ENCODE peak calls at places on chromosome 11, in six cellular contexts. One of them, this sample, is unnamed. For H3K9me3 and H3K4me1, the result is how much of the 10 kb centered on the place peaks cover.

GRCh38 chr11:132605794-132606570 is 926.3 kb downstream of the OPCML start:
- DNase-seq in H1: no peak
- DNase-seq in heart left ventricle: no peak
- DNase-seq in right cardiac atrium: no peak
- DNase-seq in lower lobe of right lung: no peak
- DNase-seq in endodermal cell: no peak
- DNase-seq in this sample: no peak

GRCh38 chr11:10930961-10931760 is 73.3 kb upstream of the ZBED5 start:
- DNase-seq in lower lobe of right lung: peak
- DNase-seq in H1: peak
- DNase-seq in endodermal cell: peak
- DNase-seq in heart left ventricle: peak
- DNase-seq in right cardiac atrium: peak
- DNase-seq in this sample: peak

GRCh38 chr11:127627629-127628462 is 627.3 kb upstream of the KIRREL3 start:
- DNase-seq in right cardiac atrium: no peak
- DNase-seq in heart left ventricle: no peak
- DNase-seq in lower lobe of right lung: no peak
- DNase-seq in H1: no peak
- DNase-seq in endodermal cell: no peak
- DNase-seq in this sample: no peak

GRCh38 chr11:115153135-115153534 is 351.1 kb downstream of the CADM1 start:
- DNase-seq in lower lobe of right lung: no peak
- DNase-seq in right cardiac atrium: no peak
- DNase-seq in heart left ventricle: no peak
- DNase-seq in H1: no peak
- DNase-seq in endodermal cell: no peak
- DNase-seq in this sample: no peak

GRCh38 chr11:18692941-18693760 is 5.4 kb upstream of the TMEM86A start:
- DNase-seq in endodermal cell: no peak
- DNase-seq in H1: no peak
- DNase-seq in right cardiac atrium: no peak
- DNase-seq in lower lobe of right lung: no peak
- DNase-seq in heart left ventricle: no peak
- DNase-seq in this sample: no peak

GRCh38 chr11:46298699-46299424 is 21.4 kb downstream of the CREB3L1 start:
- DNase-seq in H1: no peak
- DNase-seq in heart left ventricle: no peak
- DNase-seq in right cardiac atrium: no peak
- DNase-seq in lower lobe of right lung: no peak
- DNase-seq in endodermal cell: no peak
- DNase-seq in this sample: peak

GRCh38 chr11:66035653-66036333 is 9.5 kb upstream of the CATSPER1 start:
- DNase-seq in H1: no peak
- DNase-seq in right cardiac atrium: no peak
- DNase-seq in lower lobe of right lung: no peak
- DNase-seq in heart left ventricle: no peak
- DNase-seq in endodermal cell: no peak
- DNase-seq in this sample: no peak

GRCh38 chr11:82757660-82758301 is 24.1 kb upstream of the FAM181B start:
- DNase-seq in H1: no peak
- DNase-seq in heart left ventricle: no peak
- DNase-seq in endodermal cell: no peak
- DNase-seq in lower lobe of right lung: no peak
- DNase-seq in right cardiac atrium: no peak
- DNase-seq in this sample: no peak

GRCh38 chr11:72328366-72329224 is 84.6 kb upstream of the PHOX2A start:
- DNase-seq in heart left ventricle: no peak
- DNase-seq in H1: no peak
- DNase-seq in endodermal cell: no peak
- DNase-seq in lower lobe of right lung: no peak
- DNase-seq in right cardiac atrium: no peak
- DNase-seq in this sample: peak

GRCh38 chr11:6895010-6895409 is 2.7 kb upstream of the OR2D2 start:
- DNase-seq in heart left ventricle: no peak
- DNase-seq in right cardiac atrium: no peak
- DNase-seq in H1: no peak
- DNase-seq in endodermal cell: no peak
- DNase-seq in lower lobe of right lung: no peak
- DNase-seq in this sample: no peak

GRCh38 chr11:120995184-120995583 is 28.7 kb upstream of the TBCEL start:
- DNase-seq in endodermal cell: no peak
- DNase-seq in lower lobe of right lung: no peak
- DNase-seq in H1: no peak
- DNase-seq in heart left ventricle: no peak
- DNase-seq in right cardiac atrium: no peak
- DNase-seq in this sample: no peak

GRCh38 chr11:70606951-70607330 is 208.6 kb downstream of the CTTN start:
- DNase-seq in H1: no peak
- DNase-seq in right cardiac atrium: peak
- DNase-seq in lower lobe of right lung: peak
- DNase-seq in endodermal cell: no peak
- DNase-seq in heart left ventricle: no peak
- DNase-seq in this sample: no peak

GRCh38 chr11:119338946-119339580 is 1.6 kb downstream of the C1QTNF5 start:
- DNase-seq in right cardiac atrium: peak
- DNase-seq in H1: peak
- DNase-seq in lower lobe of right lung: peak
- DNase-seq in endodermal cell: peak
- DNase-seq in heart left ventricle: peak
- DNase-seq in this sample: peak

GRCh38 chr11:86468169-86468568 is 93.5 kb downstream of the CCDC81 start:
- DNase-seq in right cardiac atrium: no peak
- DNase-seq in heart left ventricle: no peak
- DNase-seq in lower lobe of right lung: no peak
- DNase-seq in endodermal cell: no peak
- DNase-seq in H1: no peak
- DNase-seq in this sample: no peak

GRCh38 chr11:26088391-26088790 is 243.5 kb upstream of the ANO3 start:
- DNase-seq in H1: no peak
- DNase-seq in right cardiac atrium: no peak
- DNase-seq in heart left ventricle: no peak
- DNase-seq in endodermal cell: no peak
- DNase-seq in lower lobe of right lung: no peak
- DNase-seq in this sample: peak

GRCh38 chr11:45922425-45923082 is at the start of gene LARGE2:
- DNase-seq in endodermal cell: peak
- DNase-seq in right cardiac atrium: peak
- DNase-seq in heart left ventricle: no peak
- DNase-seq in H1: peak
- DNase-seq in lower lobe of right lung: peak
- DNase-seq in this sample: no peak

GRCh38 chr11:76574406-76574805 is 96.1 kb downstream of the LRRC32 start:
- DNase-seq in endodermal cell: no peak
- DNase-seq in right cardiac atrium: no peak
- DNase-seq in heart left ventricle: no peak
- DNase-seq in lower lobe of right lung: no peak
- DNase-seq in H1: no peak
- DNase-seq in this sample: peak

GRCh38 chr11:86460461-86461404 is 86.0 kb downstream of the CCDC81 start:
- DNase-seq in right cardiac atrium: no peak
- DNase-seq in endodermal cell: no peak
- DNase-seq in H1: no peak
- DNase-seq in lower lobe of right lung: no peak
- DNase-seq in heart left ventricle: no peak
- DNase-seq in this sample: no peak

GRCh38 chr11:32529994-32530588 is 53.5 kb upstream of the EIF3M start:
- DNase-seq in endodermal cell: no peak
- DNase-seq in H1: no peak
- DNase-seq in heart left ventricle: no peak
- DNase-seq in lower lobe of right lung: no peak
- DNase-seq in right cardiac atrium: no peak
- DNase-seq in this sample: no peak

GRCh38 chr11:107705027-107705426 is 6.8 kb downstream of the SLN start:
- DNase-seq in right cardiac atrium: no peak
- DNase-seq in heart left ventricle: no peak
- DNase-seq in endodermal cell: no peak
- DNase-seq in H1: no peak
- DNase-seq in lower lobe of right lung: no peak
- DNase-seq in this sample: peak

GRCh38 chr11:65363770-65364169 is 9.2 kb downstream of the TIGD3 start:
- DNase-seq in endodermal cell: no peak
- DNase-seq in lower lobe of right lung: no peak
- DNase-seq in right cardiac atrium: no peak
- DNase-seq in H1: no peak
- DNase-seq in heart left ventricle: no peak
- DNase-seq in this sample: no peak

GRCh38 chr11:33713914-33714398 is 13.3 kb upstream of the C11orf91 start:
- DNase-seq in right cardiac atrium: no peak
- DNase-seq in lower lobe of right lung: no peak
- DNase-seq in endodermal cell: no peak
- DNase-seq in heart left ventricle: no peak
- DNase-seq in H1: no peak
- DNase-seq in this sample: no peak

GRCh38 chr11:68480193-68480592 is 19.6 kb downstream of the PPP6R3 start:
- DNase-seq in right cardiac atrium: no peak
- DNase-seq in H1: no peak
- DNase-seq in heart left ventricle: no peak
- DNase-seq in lower lobe of right lung: no peak
- DNase-seq in endodermal cell: no peak
- DNase-seq in this sample: no peak
- H3K9me3 ChIP-seq in right cardiac atrium: under half
- H3K9me3 ChIP-seq in H1: under half
- H3K9me3 ChIP-seq in heart left ventricle: under half
- H3K9me3 ChIP-seq in lower lobe of right lung: under half
- H3K9me3 ChIP-seq in endodermal cell: under half
- H3K9me3 ChIP-seq in this sample: under half

DNA sequence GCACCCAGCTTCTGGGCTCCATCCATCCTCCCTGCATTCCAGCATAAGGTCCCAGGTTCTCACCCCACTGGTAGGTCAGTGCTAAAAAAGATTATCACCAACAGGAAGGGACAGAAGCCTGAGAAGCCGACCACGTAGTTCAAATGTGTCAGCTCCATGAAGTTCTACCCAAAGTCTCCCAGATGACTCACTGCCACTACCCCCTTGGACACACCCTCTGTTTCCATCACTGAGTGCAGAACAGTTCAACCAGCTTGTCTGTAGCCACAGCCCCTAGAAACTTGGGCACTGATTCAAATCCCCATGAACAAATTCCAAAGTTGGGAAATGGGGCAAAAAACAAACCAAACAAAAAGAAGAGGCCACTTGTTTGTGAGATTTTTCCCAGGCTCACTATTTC is 24.4 kb upstream of the FLI1 start:
- DNase-seq in right cardiac atrium: no peak
- DNase-seq in H1: no peak
- DNase-seq in endodermal cell: no peak
- DNase-seq in lower lobe of right lung: no peak
- DNase-seq in heart left ventricle: no peak
- DNase-seq in this sample: peak
- H3K4me3 ChIP-seq in right cardiac atrium: no peak
- H3K4me3 ChIP-seq in H1: no peak
- H3K4me3 ChIP-seq in endodermal cell: no peak
- H3K4me3 ChIP-seq in lower lobe of right lung: no peak
- H3K4me3 ChIP-seq in heart left ventricle: no peak
- H3K4me3 ChIP-seq in this sample: no peak

GRCh38 chr11:114125959-114126358 is 66.4 kb downstream of the ZBTB16 start:
- DNase-seq in lower lobe of right lung: no peak
- DNase-seq in heart left ventricle: no peak
- DNase-seq in H1: no peak
- DNase-seq in endodermal cell: no peak
- DNase-seq in right cardiac atrium: no peak
- DNase-seq in this sample: no peak
- H3K4me1 ChIP-seq in lower lobe of right lung: half or more
- H3K4me1 ChIP-seq in heart left ventricle: half or more
- H3K4me1 ChIP-seq in H1: under half
- H3K4me1 ChIP-seq in endodermal cell: under half
- H3K4me1 ChIP-seq in right cardiac atrium: half or more
- H3K4me1 ChIP-seq in this sample: half or more

GRCh38 chr11:122823564-122823963 is 14.7 kb upstream of the CRTAM start:
- DNase-seq in right cardiac atrium: no peak
- DNase-seq in lower lobe of right lung: no peak
- DNase-seq in H1: no peak
- DNase-seq in endodermal cell: no peak
- DNase-seq in heart left ventricle: no peak
- DNase-seq in this sample: no peak
- H3K9me3 ChIP-seq in right cardiac atrium: under half
- H3K9me3 ChIP-seq in lower lobe of right lung: under half
- H3K9me3 ChIP-seq in H1: under half
- H3K9me3 ChIP-seq in endodermal cell: half or more
- H3K9me3 ChIP-seq in heart left ventricle: under half
- H3K9me3 ChIP-seq in this sample: under half

GRCh38 chr11:111540114-111540920 is at the start of gene LAYN:
- DNase-seq in right cardiac atrium: peak
- DNase-seq in endodermal cell: peak
- DNase-seq in lower lobe of right lung: peak
- DNase-seq in heart left ventricle: peak
- DNase-seq in H1: peak
- DNase-seq in this sample: peak
- H3K4me3 ChIP-seq in right cardiac atrium: peak
- H3K4me3 ChIP-seq in endodermal cell: peak
- H3K4me3 ChIP-seq in lower lobe of right lung: peak
- H3K4me3 ChIP-seq in heart left ventricle: peak
- H3K4me3 ChIP-seq in H1: peak
- H3K4me3 ChIP-seq in this sample: peak

DNA sequence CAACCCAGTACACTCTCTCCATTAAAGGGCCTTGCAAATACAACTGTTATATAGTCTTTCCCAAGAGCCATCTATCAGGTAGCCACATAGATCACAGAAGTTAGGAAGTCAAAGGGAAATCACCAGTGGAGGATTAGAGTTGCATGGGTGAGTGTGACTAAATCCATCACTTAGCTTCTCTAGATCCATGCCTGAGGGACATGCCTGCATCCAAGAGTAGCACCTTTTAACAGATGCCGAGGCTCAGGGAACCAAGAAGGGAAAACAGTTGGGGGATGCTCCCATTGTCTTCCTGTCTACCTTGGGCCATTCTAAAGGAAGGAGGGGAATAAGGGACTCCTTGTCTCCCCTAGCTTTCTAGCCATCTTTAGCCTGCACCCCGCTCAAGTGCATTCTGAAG is 77.9 kb downstream of the XRRA1 start:
- DNase-seq in heart left ventricle: no peak
- DNase-seq in endodermal cell: no peak
- DNase-seq in H1: no peak
- DNase-seq in right cardiac atrium: no peak
- DNase-seq in lower lobe of right lung: no peak
- DNase-seq in this sample: no peak
- H3K4me1 ChIP-seq in heart left ventricle: under half
- H3K4me1 ChIP-seq in endodermal cell: under half
- H3K4me1 ChIP-seq in H1: under half
- H3K4me1 ChIP-seq in right cardiac atrium: under half
- H3K4me1 ChIP-seq in lower lobe of right lung: under half
- H3K4me1 ChIP-seq in this sample: under half

DNA sequence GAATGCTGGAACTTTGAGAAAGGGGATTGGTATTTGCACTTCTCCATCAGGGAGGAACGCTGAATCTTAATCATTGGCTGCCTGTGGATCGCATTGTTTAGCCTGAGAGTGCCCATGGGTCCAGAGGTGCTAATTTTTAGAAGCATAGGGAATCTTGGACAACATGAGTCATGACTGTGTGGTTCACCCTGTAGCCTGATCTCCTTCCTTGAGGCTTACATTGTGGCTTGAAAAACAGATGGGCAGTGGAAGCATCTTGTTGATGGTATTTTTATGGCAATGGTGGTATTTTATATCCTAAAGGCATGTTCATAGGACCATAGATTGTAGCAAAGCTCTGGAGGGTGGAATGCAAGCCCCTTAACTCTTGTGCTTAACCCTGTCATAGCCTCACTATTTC is 99.2 kb upstream of the DBX1 start:
- DNase-seq in right cardiac atrium: no peak
- DNase-seq in endodermal cell: no peak
- DNase-seq in lower lobe of right lung: no peak
- DNase-seq in H1: no peak
- DNase-seq in heart left ventricle: no peak
- DNase-seq in this sample: no peak
- H3K9me3 ChIP-seq in right cardiac atrium: under half
- H3K9me3 ChIP-seq in endodermal cell: under half
- H3K9me3 ChIP-seq in lower lobe of right lung: under half
- H3K9me3 ChIP-seq in H1: under half
- H3K9me3 ChIP-seq in heart left ventricle: under half
- H3K9me3 ChIP-seq in this sample: under half

This sample was measured in adipocyte.